ENCODE peak calls at places on chromosomes 4 and X, in six cellular contexts. D is AG09309, H is uterus, T is foreskin fibroblast, I is kidney epithelial cell, Q is OCI-LY7. J is an unnamed sample.

GRCh38 chr4:89586864-89587263 is 250.1 kb downstream of the SNCA start:
- DNase-seq in D (peak; percentile 5), H (no peak), T (peak; percentile 45), I (no peak), Q (no peak), J (no peak)

GRCh38 chrX:130100180-130100579 is 10.1 kb downstream of the ELF4 start:
- DNase-seq in D (peak; percentile 64), H (peak; percentile 70), T (peak; percentile 72), I (no peak), Q (no peak), J (no peak)

GRCh38 chrX:26914232-26914631 is 548.9 kb downstream of the PPP4R3C start:
- DNase-seq in D (no peak), H (no peak), T (no peak), I (no peak), Q (no peak), J (no peak)

GRCh38 chrX:36856849-36857248 is 151.3 kb upstream of the FAM47C start:
- DNase-seq in D (no peak), H (no peak), T (no peak), I (no peak), Q (no peak), J (no peak)

GRCh38 chr4:186216465-186217024 is 10.8 kb upstream of the KLKB1 start:
- DNase-seq in D (no peak), H (no peak), T (peak; percentile 22), I (no peak), Q (no peak), J (no peak)

GRCh38 chr4:154119317-154119716 is 330.4 kb upstream of the SFRP2 start:
- DNase-seq in D (no peak), H (no peak), T (peak; percentile 62), I (no peak), Q (no peak), J (no peak)

GRCh38 chrX:25650216-25650615 is 487.9 kb upstream of the MAGEB18 start:
- DNase-seq in D (no peak), H (no peak), T (peak; percentile 0), I (no peak), Q (no peak), J (no peak)

GRCh38 chr4:36082817-36083216 is 161.5 kb downstream of the ARAP2 start:
- DNase-seq in D (no peak), H (no peak), T (no peak), I (no peak), Q (no peak), J (no peak)

GRCh38 chr4:129994715-129995114 is 898.8 kb downstream of the C4orf33 start:
- DNase-seq in D (no peak), H (no peak), T (no peak), I (no peak), Q (no peak), J (no peak)

GRCh38 chr4:187204389-187204920 is 480.8 kb upstream of the FAT1 start:
- DNase-seq in D (no peak), H (no peak), T (peak; percentile 34), I (no peak), Q (no peak), J (no peak)

GRCh38 chrX:52995974-52996304 is 37.6 kb upstream of the FAM156A start:
- DNase-seq in D (no peak), H (no peak), T (no peak), I (no peak), Q (no peak), J (no peak)

GRCh38 chr4:6608758-6609414 is 31.6 kb upstream of the MRFAP1 start:
- DNase-seq in D (no peak), H (no peak), T (peak; percentile 28), I (no peak), Q (no peak), J (peak; percentile 25)

GRCh38 chr4:796206-796605 is 29.7 kb downstream of the CPLX1 start:
- DNase-seq in D (no peak), H (no peak), T (no peak), I (no peak), Q (no peak), J (no peak)
- TF ChIP-seq CTCF in D (no peak), H (no peak), T (no peak), I (no peak), Q (no peak), J (no peak)

DNA sequence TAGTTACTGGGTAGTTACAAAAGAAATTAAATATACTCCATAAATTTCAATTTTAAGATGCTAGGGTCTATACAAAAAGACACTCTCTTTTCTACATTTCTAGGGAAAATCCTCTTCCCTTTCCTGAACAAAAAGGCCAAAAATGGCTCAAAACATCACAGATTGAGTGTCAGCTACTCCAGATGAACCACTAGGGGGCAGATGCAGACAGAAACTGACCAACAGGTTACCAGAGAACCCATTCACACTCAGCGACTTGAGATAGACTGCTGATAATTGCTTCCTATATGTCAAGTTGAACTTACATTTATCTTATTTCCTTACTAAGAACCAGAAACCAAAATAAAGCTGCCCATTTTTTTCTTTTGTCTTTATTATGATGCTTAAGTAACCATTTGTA is 83.4 kb upstream of the MID1IP1 start:
- DNase-seq in D (no peak), H (no peak), T (peak; percentile 21), I (no peak), Q (peak; percentile 26), J (no peak)
- TF ChIP-seq CTCF in D (peak; percentile 63), H (peak; percentile 7), T (peak; percentile 42), I (peak; percentile 42), Q (peak; percentile 77), J (peak; percentile 39)

DNA sequence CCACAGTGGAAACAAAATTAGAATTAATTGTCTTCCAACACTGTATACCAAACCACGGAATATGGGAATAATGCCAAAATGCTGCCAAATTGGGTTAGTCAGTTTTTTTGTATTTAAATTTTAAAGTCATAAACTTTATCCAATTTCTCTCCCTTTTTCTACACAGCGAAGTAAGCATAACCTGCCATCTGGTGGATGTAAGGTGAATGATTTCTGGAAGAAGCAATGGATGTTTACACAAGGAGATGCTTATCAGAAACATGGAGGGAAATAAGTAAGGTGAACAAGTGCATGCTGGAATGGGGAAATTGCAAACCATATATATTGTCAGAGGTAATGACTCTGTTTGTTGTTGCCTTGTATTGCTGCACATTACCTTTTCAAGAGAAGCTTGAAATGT is 691.9 kb downstream of the TECRL start:
- DNase-seq in D (no peak), H (no peak), T (no peak), I (peak; percentile 5), Q (no peak), J (no peak)
- TF ChIP-seq CTCF in D (no peak), H (no peak), T (no peak), I (peak; percentile 46), Q (peak; percentile 48), J (peak; percentile 48)

GRCh38 chr4:7850489-7850888 is 89.2 kb downstream of the AFAP1 start:
- DNase-seq in D (no peak), H (no peak), T (no peak), I (no peak), Q (no peak), J (no peak)
- TF ChIP-seq CTCF in D (peak; percentile 2), H (no peak), T (no peak), I (no peak), Q (peak; percentile 30), J (no peak)

DNA sequence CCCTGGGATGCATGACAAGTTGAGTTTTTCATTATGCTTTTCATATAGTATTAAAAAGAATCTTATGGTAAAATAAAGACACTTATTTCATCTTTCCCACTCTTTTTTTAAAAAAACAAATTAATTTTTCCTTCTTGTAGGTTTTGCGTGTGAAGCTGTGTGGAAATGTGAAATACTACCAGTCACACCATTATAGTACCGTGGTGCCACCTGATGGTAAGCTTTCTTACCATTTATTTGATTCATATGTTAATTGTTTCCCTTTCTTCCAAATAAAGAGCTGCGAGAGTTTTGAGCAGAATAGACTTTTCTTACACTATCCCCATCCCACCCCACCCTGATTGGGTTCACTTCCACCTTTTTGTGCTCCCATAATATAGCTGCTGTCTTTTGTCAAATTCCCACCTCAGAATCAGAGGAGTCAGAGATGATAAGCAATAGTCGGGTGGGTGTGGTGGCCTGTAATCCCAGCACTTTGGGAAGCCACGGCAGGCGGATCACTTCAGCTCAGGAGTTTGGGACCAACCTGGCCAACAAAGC is 44.3 kb downstream of the CASP6 start:
- DNase-seq in D (no peak), H (no peak), T (peak; percentile 5), I (no peak), Q (no peak), J (no peak)
- TF ChIP-seq CTCF in D (no peak), H (peak; percentile 14), T (no peak), I (no peak), Q (peak; percentile 35), J (no peak)

GRCh38 chrX:65745992-65746391 is 78.5 kb downstream of the MSN start:
- DNase-seq in D (no peak), H (no peak), T (peak; percentile 42), I (no peak), Q (no peak), J (no peak)
- TF ChIP-seq CTCF in D (no peak), H (no peak), T (no peak), I (no peak), Q (peak; percentile 48), J (no peak)

DNA sequence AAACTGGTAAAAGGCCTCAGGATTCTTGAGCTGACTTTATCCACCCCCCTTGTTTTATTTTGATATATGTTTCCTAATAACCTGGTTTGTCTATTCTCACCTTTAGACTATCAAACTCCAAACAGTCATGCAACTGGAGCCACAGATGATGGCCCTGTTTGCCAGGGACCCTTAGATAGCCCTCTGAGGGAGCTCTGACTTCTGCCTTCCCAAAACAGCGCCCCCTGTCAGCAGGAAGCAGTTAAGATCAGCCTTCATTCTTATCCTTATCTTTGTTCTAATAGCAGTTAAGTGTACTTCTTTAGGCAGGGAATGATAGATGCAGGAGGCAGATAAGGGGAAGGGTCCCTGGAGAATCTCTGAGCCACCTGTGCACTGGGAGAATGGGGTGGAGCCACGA is 27.5 kb upstream of the CXCL13 start:
- DNase-seq in D (no peak), H (no peak), T (no peak), I (no peak), Q (no peak), J (no peak)
- TF ChIP-seq CTCF in D (peak; percentile 14), H (no peak), T (no peak), I (no peak), Q (peak; percentile 69), J (no peak)